ENCODE peak calls at places on chromosomes 4 and X, in four cellular contexts. C, G, L and Y are unnamed samples.

GRCh38 chrX:108699368-108699767 is 37.0 kb downstream of the IRS4 start:
- DNase-seq in L (no peak), G (no peak), C (no peak), Y (peak; percentile 49)

GRCh38 chr4:168535689-168536088 is 38.8 kb downstream of the PALLD start:
- DNase-seq in G (no peak), L (no peak), C (no peak), Y (no peak)

GRCh38 chr4:3409571-3410091 is 32.1 kb upstream of the HGFAC start:
- DNase-seq in C (no peak), G (no peak), L (no peak), Y (no peak)

GRCh38 chr4:63589796-63590195 is 819.5 kb downstream of the TECRL start:
- DNase-seq in L (no peak), C (no peak), G (no peak), Y (peak; percentile 57)

GRCh38 chrX:105347373-105347772 is 126.9 kb upstream of the TEX13A start:
- DNase-seq in C (no peak), L (no peak), G (no peak), Y (no peak)

GRCh38 chrX:39145859-39146258 is 344.6 kb downstream of the MID1IP1 start:
- DNase-seq in G (no peak), C (no peak), L (no peak), Y (no peak)

GRCh38 chrX:68895339-68896250 is 66.8 kb downstream of the EFNB1 start:
- DNase-seq in G (peak; percentile 53), L (peak; percentile 15), C (peak; percentile 40), Y (no peak)

GRCh38 chrX:154396948-154397887 is 959 bp upstream of the RPL10 start:
- DNase-seq in L (no peak), G (peak; percentile 72), C (peak; percentile 75), Y (peak; percentile 57)

GRCh38 chr4:73576366-73576765 is 43.9 kb downstream of the RASSF6 start:
- DNase-seq in C (no peak), L (no peak), G (no peak), Y (no peak)

GRCh38 chr4:1598206-1598605 is 85.9 kb downstream of the FAM53A start:
- DNase-seq in C (no peak), G (no peak), L (no peak), Y (no peak)

GRCh38 chr4:127309360-127310095 is 323.2 kb upstream of the INTU start:
- DNase-seq in L (no peak), G (no peak), C (peak; percentile 32), Y (no peak)

GRCh38 chrX:112677167-112677566 is 2.6 kb downstream of the LHFPL1 start:
- DNase-seq in L (no peak), G (no peak), C (no peak), Y (no peak)

GRCh38 chr4:170088686-170089085 is 1.1 kb downstream of the AADAT start:
- DNase-seq in G (no peak), L (no peak), C (no peak), Y (no peak)
- H3K4me3 ChIP-seq in G (peak overlapping the region; percentile 55), L (peak overlapping the region; percentile 82), C (peak overlapping the region; percentile 68), Y (peak overlapping the region; percentile 75)

GRCh38 chr4:89296871-89297270 is 10.7 kb downstream of the GPRIN3 start:
- DNase-seq in G (no peak), L (no peak), C (no peak), Y (no peak)

GRCh38 chr4:89296399-89296798 is 11.2 kb downstream of the GPRIN3 start:
- DNase-seq in L (no peak), C (no peak), G (no peak), Y (no peak)

GRCh38 chr4:89295415-89295927 is 12.1 kb downstream of the GPRIN3 start:
- DNase-seq in C (no peak), G (no peak), L (no peak), Y (no peak)

GRCh38 chr4:89293299-89293698 is 14.3 kb downstream of the GPRIN3 start:
- DNase-seq in L (no peak), G (no peak), C (no peak), Y (no peak)

GRCh38 chr4:89294583-89295244 is 12.9 kb downstream of the GPRIN3 start:
- DNase-seq in C (no peak), L (no peak), G (no peak), Y (no peak)
- H3K4me1 ChIP-seq in C (no peaks in the 10 kb centered on the region), L (peaks cover 7% of the 10 kb centered on the region), G (peaks cover 62% of the 10 kb centered on the region), Y (no peaks in the 10 kb centered on the region)

GRCh38 chr4:184669251-184669650 is 19.7 kb downstream of the PRIMPOL start:
- DNase-seq in C (no peak), L (no peak), G (no peak), Y (no peak)
- H3K4me3 ChIP-seq in C (no peak overlapping the region), L (no peak overlapping the region), G (no peak overlapping the region), Y (no peak overlapping the region)

GRCh38 chr4:108113229-108113628 is 55.5 kb downstream of the LEF1 start:
- DNase-seq in C (no peak), G (no peak), L (no peak), Y (no peak)

GRCh38 chr4:108109997-108110416 is 58.7 kb downstream of the LEF1 start:
- DNase-seq in C (no peak), G (no peak), L (no peak), Y (no peak)

GRCh38 chr4:108109111-108109510 is 59.6 kb downstream of the LEF1 start:
- DNase-seq in G (no peak), L (no peak), C (no peak), Y (no peak)

GRCh38 chr4:108110450-108110849 is 58.3 kb downstream of the LEF1 start:
- DNase-seq in G (no peak), C (no peak), L (no peak), Y (no peak)

DNA sequence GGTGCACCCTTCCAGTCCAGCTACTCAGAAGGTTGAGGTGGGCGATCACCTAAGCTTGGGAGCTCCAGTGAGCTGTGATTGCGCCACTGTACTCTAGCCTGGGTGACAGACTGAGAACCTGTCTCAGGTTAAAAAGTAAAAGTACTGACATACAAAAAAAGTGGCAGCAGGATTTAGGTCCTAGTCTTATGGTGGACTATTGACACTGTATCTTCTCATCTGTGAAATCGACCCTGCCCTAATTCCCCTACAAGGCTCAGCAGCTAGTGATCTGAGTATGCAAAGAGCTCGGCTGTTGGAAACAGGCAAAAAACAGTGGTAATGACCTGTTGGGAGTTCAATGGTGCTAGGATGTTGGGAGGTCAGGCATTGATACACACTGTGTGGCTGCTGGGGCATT is 57.0 kb downstream of the LEF1 start:
- DNase-seq in C (no peak), G (no peak), L (no peak), Y (no peak)
- H3K4me1 ChIP-seq in C (no peaks in the 10 kb centered on the region), G (no peaks in the 10 kb centered on the region), L (no peaks in the 10 kb centered on the region), Y (peaks cover 48% of the 10 kb centered on the region)

DNA sequence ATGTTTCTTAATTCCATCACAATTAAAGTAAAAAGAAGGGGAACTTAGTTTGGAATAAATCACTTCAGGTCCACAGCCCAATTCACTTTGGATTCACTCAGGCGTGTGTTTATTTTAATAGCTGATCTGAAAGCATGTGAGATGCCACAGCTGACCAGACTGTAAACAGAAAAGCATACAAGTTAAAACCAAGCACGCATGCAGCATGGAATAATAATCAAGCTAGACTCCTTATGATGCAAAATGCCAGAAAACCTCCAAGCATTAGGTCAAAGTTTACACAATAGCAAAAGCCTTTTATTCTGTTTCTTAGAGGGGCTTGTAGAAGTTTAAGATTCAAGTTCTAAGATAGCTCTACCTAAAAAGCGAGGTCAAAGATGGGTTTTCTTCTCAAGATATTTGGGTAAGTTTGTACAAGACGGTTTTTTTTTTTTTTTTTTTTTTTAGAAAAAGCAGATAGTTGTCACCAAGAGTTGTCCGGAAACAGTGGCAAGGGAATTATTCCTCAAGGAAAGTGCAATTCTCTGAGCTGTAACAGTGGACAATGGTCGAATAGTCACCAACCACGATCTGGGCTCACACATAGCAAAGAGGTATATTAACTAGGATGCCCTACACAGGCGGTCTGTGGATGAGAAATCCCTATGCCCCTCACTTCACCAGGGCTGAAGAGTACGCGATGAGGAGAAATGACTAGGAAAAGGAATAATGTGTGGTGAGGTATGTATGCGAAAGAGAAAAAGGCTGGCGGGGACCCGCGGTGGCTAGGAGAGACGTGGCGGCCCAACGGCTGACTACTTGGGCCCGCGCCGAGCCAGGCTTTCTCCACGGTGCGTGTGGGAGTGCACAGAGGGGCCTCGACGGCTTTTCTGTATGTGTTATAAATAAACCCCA is 680 bp upstream of the PRRG1 start:
- DNase-seq in L (no peak), C (no peak), G (no peak), Y (no peak)
- H3K4me3 ChIP-seq in L (peak overlapping the region; percentile 87), C (peak overlapping the region; percentile 59), G (peak overlapping the region; percentile 40), Y (peak overlapping the region; percentile 79)